ENCODE peak calls at places on chromosomes 11 and 22, in eight cellular contexts. R is heart left ventricle; N is cardiac muscle cell; H is fibroblast of the aortic adventitia; G is left ventricle myocardium inferior; Q is psoas muscle; J is CD8-positive, alpha-beta T cell; X is H9. F is an unnamed sample.

GRCh38 chr11:46369458-46370152 is 11.9 kb upstream of the MDK start:
- DNase-seq in R (peak), N (peak), H (peak), G (no peak), Q (no peak), J (peak), X (peak), F (peak)

GRCh38 chr11:130847517-130847916 is 68.8 kb downstream of the SNX19 start:
- DNase-seq in R (no peak), N (peak), H (peak), G (no peak), Q (no peak), J (no peak), X (no peak), F (no peak)

GRCh38 chr22:25643232-25644000 is 78.9 kb downstream of the GRK3 start:
- DNase-seq in R (no peak), N (no peak), H (no peak), G (no peak), Q (no peak), J (no peak), X (no peak), F (no peak)

GRCh38 chr11:128365044-128365443 is 222.3 kb downstream of the ETS1 start:
- DNase-seq in R (no peak), N (peak), H (peak), G (no peak), Q (no peak), J (no peak), X (no peak), F (peak)

GRCh38 chr11:116190206-116190605 is 582.6 kb downstream of the BUD13 start:
- DNase-seq in R (no peak), N (no peak), H (no peak), G (no peak), Q (no peak), J (no peak), X (no peak), F (no peak)

GRCh38 chr22:23204541-23205157 is 24.3 kb downstream of the BCR start:
- DNase-seq in R (peak), N (no peak), H (peak), G (peak), Q (peak), J (no peak), X (no peak), F (no peak)

GRCh38 chr22:33300165-33300564 is 242.0 kb upstream of the SYN3 start:
- DNase-seq in R (peak), N (no peak), H (no peak), G (peak), Q (no peak), J (no peak), X (no peak), F (no peak)

GRCh38 chr22:22565991-22566390 is 6.9 kb upstream of the PRAME start:
- DNase-seq in R (no peak), N (peak), H (no peak), G (no peak), Q (no peak), J (no peak), X (no peak), F (no peak)

GRCh38 chr22:49305215-49305965 is 522.3 kb downstream of the BRD1 start:
- DNase-seq in R (peak), N (peak), H (no peak), G (peak), Q (peak), J (peak), X (peak), F (peak)

GRCh38 chr11:102345923-102346322 is 1.1 kb upstream of the BIRC2 start:
- DNase-seq in R (no peak), N (peak), H (peak), G (no peak), Q (no peak), J (peak), X (no peak), F (no peak)

GRCh38 chr11:61334434-61335354 is 1.7 kb downstream of the TKFC start:
- DNase-seq in R (no peak), N (peak), H (peak), G (no peak), Q (no peak), J (no peak), X (no peak), F (no peak)

GRCh38 chr22:32823024-32823730 is 21.7 kb downstream of the TIMP3 start:
- DNase-seq in R (no peak), N (peak), H (peak), G (no peak), Q (no peak), J (no peak), X (peak), F (peak)

GRCh38 chr11:6538456-6538855 is 41.4 kb downstream of the DNHD1 start:
- DNase-seq in R (no peak), N (no peak), H (no peak), G (no peak), Q (no peak), J (no peak), X (no peak), F (no peak)

GRCh38 chr11:110600322-110600721 is 111.9 kb downstream of the ARHGAP20 start:
- DNase-seq in R (no peak), N (no peak), H (no peak), G (no peak), Q (no peak), J (no peak), X (no peak), F (no peak)

GRCh38 chr22:29831186-29831921 is 6.7 kb downstream of the ASCC2 start:
- DNase-seq in R (no peak), N (no peak), H (no peak), G (no peak), Q (no peak), J (no peak), X (no peak), F (no peak)

GRCh38 chr11:77698896-77699295 is 61.3 kb upstream of the CLNS1A start:
- DNase-seq in R (no peak), N (peak), H (no peak), G (no peak), Q (no peak), J (no peak), X (no peak), F (no peak)

GRCh38 chr11:6237271-6237670 is 1.6 kb upstream of the CNGA4 start:
- DNase-seq in R (no peak), N (no peak), H (no peak), G (no peak), Q (no peak), J (no peak), X (no peak), F (no peak)

GRCh38 chr11:100612766-100613165 is 74.3 kb upstream of the ARHGAP42 start:
- DNase-seq in R (no peak), N (no peak), H (no peak), G (no peak), Q (no peak), J (no peak), X (no peak), F (no peak)

GRCh38 chr11:29328961-29329441 is 687.8 kb downstream of the KCNA4 start:
- DNase-seq in R (no peak), N (peak), H (peak), G (no peak), Q (no peak), J (no peak), X (no peak), F (no peak)

GRCh38 chr11:91932151-91932821 is 292.3 kb upstream of the FAT3 start:
- DNase-seq in R (no peak), N (no peak), H (no peak), G (no peak), Q (peak), J (no peak), X (no peak), F (no peak)

GRCh38 chr11:93225642-93226041 is 27.9 kb upstream of the SLC36A4 start:
- DNase-seq in R (no peak), N (peak), H (peak), G (no peak), Q (no peak), J (no peak), X (no peak), F (no peak)

GRCh38 chr22:37175414-37176144 is 12.5 kb downstream of the C1QTNF6 start:
- DNase-seq in R (peak), N (no peak), H (no peak), G (no peak), Q (no peak), J (no peak), X (no peak), F (no peak)

GRCh38 chr11:17389205-17389956 is 922 bp upstream of the KCNJ11 start:
- DNase-seq in R (peak), N (peak), H (no peak), G (peak), Q (peak), J (peak), X (peak), F (peak)

GRCh38 chr11:65767406-65767805 is 13.4 kb downstream of the AP5B1 start:
- DNase-seq in R (no peak), N (peak), H (peak), G (no peak), Q (no peak), J (no peak), X (no peak), F (no peak)

GRCh38 chr11:119755351-119756071 is 26.5 kb upstream of the NECTIN1 start:
- DNase-seq in R (no peak), N (no peak), H (no peak), G (no peak), Q (no peak), J (no peak), X (no peak), F (no peak)

GRCh38 chr11:69912161-69912910 is 93.1 kb upstream of the FGF3 start:
- DNase-seq in R (peak), N (no peak), H (no peak), G (peak), Q (peak), J (no peak), X (peak), F (peak)

GRCh38 chr11:58965246-58965985 is 26.1 kb downstream of the GLYATL1 start:
- DNase-seq in R (no peak), N (no peak), H (peak), G (no peak), Q (no peak), J (no peak), X (no peak), F (no peak)

GRCh38 chr11:12110201-12110713 is at the start of gene MICAL2:
- DNase-seq in R (peak), N (peak), H (peak), G (peak), Q (peak), J (peak), X (peak), F (peak)

DNA sequence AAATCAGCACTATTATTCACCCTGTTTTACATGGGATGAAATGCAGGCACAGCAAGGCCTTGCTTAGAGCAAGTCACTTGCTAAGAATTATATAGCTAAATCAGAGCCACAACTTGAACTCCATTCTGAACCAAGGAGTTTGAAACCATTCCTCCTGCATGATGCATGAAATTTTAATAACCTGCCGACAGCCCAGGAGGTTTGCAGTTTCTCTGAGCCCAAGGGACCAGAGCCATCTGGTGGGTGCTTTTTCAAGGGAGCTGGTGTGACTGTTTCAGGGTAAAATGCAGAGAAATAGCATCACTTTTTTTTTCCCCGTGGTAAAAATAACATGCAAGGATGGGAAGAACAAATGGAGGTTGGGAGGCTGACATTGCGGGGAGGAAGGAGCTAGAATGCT is 22.9 kb downstream of the NAV2 start:
- DNase-seq in R (no peak), N (peak), H (peak), G (no peak), Q (no peak), J (no peak), X (no peak), F (no peak)
- TF ChIP-seq CTCF in R (no peak), N (peak), H (peak), G (peak), Q (peak), J (no peak), X (no peak), F (no peak)

GRCh38 chr11:64306876-64307622 is 1.7 kb downstream of the ESRRA start:
- DNase-seq in R (peak), N (peak), H (no peak), G (no peak), Q (peak), J (peak), X (no peak), F (no peak)
- TF ChIP-seq CTCF in R (no peak), N (no peak), H (no peak), G (no peak), Q (no peak), J (no peak), X (no peak), F (no peak)

GRCh38 chr11:68508425-68508824 is 47.9 kb downstream of the PPP6R3 start:
- DNase-seq in R (no peak), N (no peak), H (peak), G (no peak), Q (no peak), J (no peak), X (no peak), F (no peak)

GRCh38 chr11:68505596-68505995 is 45.0 kb downstream of the PPP6R3 start:
- DNase-seq in R (no peak), N (no peak), H (peak), G (no peak), Q (no peak), J (no peak), X (no peak), F (no peak)

GRCh38 chr11:68504432-68505066 is 44.0 kb downstream of the PPP6R3 start:
- DNase-seq in R (no peak), N (no peak), H (peak), G (no peak), Q (no peak), J (no peak), X (no peak), F (no peak)

GRCh38 chr11:68509105-68509504 is 48.6 kb downstream of the PPP6R3 start:
- DNase-seq in R (no peak), N (no peak), H (peak), G (no peak), Q (no peak), J (no peak), X (no peak), F (no peak)

DNA sequence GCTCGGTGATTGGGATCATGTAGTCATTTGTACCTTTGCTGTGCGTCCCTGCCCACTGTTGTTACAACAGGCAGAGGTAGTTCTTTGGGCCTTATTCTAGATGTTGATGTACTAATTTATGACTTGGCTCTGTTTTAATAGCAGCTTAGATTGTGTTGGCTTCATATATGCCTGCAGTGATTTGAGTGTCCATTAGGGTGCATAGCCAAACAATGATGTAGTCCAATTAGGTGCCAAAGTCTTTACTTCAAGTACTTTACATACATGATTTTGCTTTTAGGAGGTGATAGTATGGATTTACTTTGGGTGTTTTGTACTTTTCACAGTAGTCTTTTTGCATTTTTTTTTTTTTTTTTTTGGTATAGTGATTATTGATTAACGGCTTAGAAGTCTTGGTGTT is 46.4 kb downstream of the PPP6R3 start:
- DNase-seq in R (no peak), N (no peak), H (no peak), G (no peak), Q (no peak), J (no peak), X (no peak), F (no peak)
- TF ChIP-seq CTCF in R (no peak), N (peak), H (peak), G (peak), Q (no peak), J (no peak), X (no peak), F (no peak)

GRCh38 chr11:73249304-73249703 is 22.8 kb upstream of the P2RY6 start:
- DNase-seq in R (no peak), N (no peak), H (peak), G (no peak), Q (no peak), J (no peak), X (peak), F (no peak)

GRCh38 chr11:73248526-73249185 is 23.5 kb upstream of the P2RY6 start:
- DNase-seq in R (no peak), N (no peak), H (peak), G (no peak), Q (no peak), J (no peak), X (peak), F (no peak)

GRCh38 chr11:73249858-73250773 is 22.0 kb upstream of the P2RY6 start:
- DNase-seq in R (no peak), N (no peak), H (no peak), G (no peak), Q (no peak), J (no peak), X (peak), F (no peak)

GRCh38 chr11:73257342-73258103 is 14.6 kb upstream of the P2RY6 start:
- DNase-seq in R (peak), N (peak), H (peak), G (no peak), Q (peak), J (no peak), X (peak), F (peak)

GRCh38 chr11:73252577-73253191 is 19.5 kb upstream of the P2RY6 start:
- DNase-seq in R (no peak), N (no peak), H (no peak), G (no peak), Q (no peak), J (no peak), X (peak), F (peak)
- TF ChIP-seq CTCF in R (no peak), N (no peak), H (no peak), G (peak), Q (no peak), J (no peak), X (peak), F (no peak)

GRCh38 chr22:35329114-35329847 is 29.6 kb downstream of the TOM1 start:
- DNase-seq in R (no peak), N (no peak), H (no peak), G (no peak), Q (no peak), J (no peak), X (no peak), F (no peak)
- TF ChIP-seq CTCF in R (no peak), N (no peak), H (no peak), G (no peak), Q (no peak), J (no peak), X (no peak), F (no peak)

GRCh38 chr22:43848366-43849171 is 13.7 kb downstream of the SULT4A1 start:
- DNase-seq in R (no peak), N (peak), H (peak), G (peak), Q (no peak), J (no peak), X (peak), F (no peak)
- TF ChIP-seq CTCF in R (peak), N (peak), H (peak), G (peak), Q (peak), J (no peak), X (peak), F (peak)